ENCODE peak calls at places on chromosomes 2 and 18, in six cellular contexts. One of them, this sample, is unnamed.

GRCh38 chr2:241191101-241191500 is 2.6 kb downstream of the ANO7 start:
- DNase-seq in GM12891: no peak
- DNase-seq in stomach: peak; percentile 43
- DNase-seq in breast epithelium: no peak
- DNase-seq in Panc1: no peak
- DNase-seq in HL-60: no peak
- DNase-seq in this sample: peak; percentile 30

GRCh38 chr2:217160978-217161973 is 301.4 kb upstream of the TNP1 start:
- DNase-seq in GM12891: no peak
- DNase-seq in stomach: no peak
- DNase-seq in breast epithelium: no peak
- DNase-seq in Panc1: no peak
- DNase-seq in HL-60: no peak
- DNase-seq in this sample: no peak

GRCh38 chr2:70659551-70659950 is 105.9 kb upstream of the TGFA start:
- DNase-seq in GM12891: no peak
- DNase-seq in stomach: no peak
- DNase-seq in breast epithelium: no peak
- DNase-seq in Panc1: no peak
- DNase-seq in HL-60: no peak
- DNase-seq in this sample: no peak

GRCh38 chr2:207165121-207166038 is at the start of gene KLF7:
- DNase-seq in GM12891: peak; percentile 6
- DNase-seq in stomach: peak; percentile 54
- DNase-seq in breast epithelium: peak; percentile 44
- DNase-seq in Panc1: no peak
- DNase-seq in HL-60: no peak
- DNase-seq in this sample: peak; percentile 7

GRCh38 chr2:55862269-55862668 is 61.3 kb downstream of the EFEMP1 start:
- DNase-seq in GM12891: no peak
- DNase-seq in stomach: no peak
- DNase-seq in breast epithelium: no peak
- DNase-seq in Panc1: no peak
- DNase-seq in HL-60: no peak
- DNase-seq in this sample: no peak

GRCh38 chr18:50687491-50687890 is 127.6 kb downstream of the MAPK4 start:
- DNase-seq in GM12891: no peak
- DNase-seq in stomach: no peak
- DNase-seq in breast epithelium: no peak
- DNase-seq in Panc1: no peak
- DNase-seq in HL-60: no peak
- DNase-seq in this sample: no peak

GRCh38 chr2:218270721-218271486 is 585 bp downstream of the PNKD start:
- DNase-seq in GM12891: no peak
- DNase-seq in stomach: no peak
- DNase-seq in breast epithelium: no peak
- DNase-seq in Panc1: no peak
- DNase-seq in HL-60: no peak
- DNase-seq in this sample: no peak

GRCh38 chr2:112582314-112582746 is 2.1 kb upstream of the CHCHD5 start:
- DNase-seq in GM12891: no peak
- DNase-seq in stomach: no peak
- DNase-seq in breast epithelium: no peak
- DNase-seq in Panc1: peak; percentile 41
- DNase-seq in HL-60: peak; percentile 32
- DNase-seq in this sample: peak; percentile 29

GRCh38 chr2:231212329-231212845 is 14.0 kb downstream of the ARMC9 start:
- DNase-seq in GM12891: no peak
- DNase-seq in stomach: no peak
- DNase-seq in breast epithelium: no peak
- DNase-seq in Panc1: no peak
- DNase-seq in HL-60: no peak
- DNase-seq in this sample: no peak

GRCh38 chr18:48475635-48476549 is 62.9 kb upstream of the CTIF start:
- DNase-seq in GM12891: no peak
- DNase-seq in stomach: peak; percentile 53
- DNase-seq in breast epithelium: no peak
- DNase-seq in Panc1: peak; percentile 64
- DNase-seq in HL-60: peak; percentile 25
- DNase-seq in this sample: peak; percentile 53

GRCh38 chr18:79855147-79855910 is 57.6 kb downstream of the KCNG2 start:
- DNase-seq in GM12891: peak; percentile 63
- DNase-seq in stomach: no peak
- DNase-seq in breast epithelium: no peak
- DNase-seq in Panc1: no peak
- DNase-seq in HL-60: no peak
- DNase-seq in this sample: no peak

GRCh38 chr18:61612517-61612916 is 279.3 kb downstream of the CDH20 start:
- DNase-seq in GM12891: no peak
- DNase-seq in stomach: no peak
- DNase-seq in breast epithelium: no peak
- DNase-seq in Panc1: no peak
- DNase-seq in HL-60: no peak
- DNase-seq in this sample: no peak

GRCh38 chr18:29184654-29185053 is 1007.7 kb upstream of the CDH2 start:
- DNase-seq in GM12891: no peak
- DNase-seq in stomach: no peak
- DNase-seq in breast epithelium: no peak
- DNase-seq in Panc1: no peak
- DNase-seq in HL-60: no peak
- DNase-seq in this sample: no peak

GRCh38 chr2:128108166-128108565 is 17.2 kb downstream of the UGGT1 start:
- DNase-seq in GM12891: no peak
- DNase-seq in stomach: no peak
- DNase-seq in breast epithelium: no peak
- DNase-seq in Panc1: no peak
- DNase-seq in HL-60: no peak
- DNase-seq in this sample: no peak

GRCh38 chr2:118835739-118836410 is 11.6 kb downstream of the EN1 start:
- DNase-seq in GM12891: no peak
- DNase-seq in stomach: peak; percentile 48
- DNase-seq in breast epithelium: no peak
- DNase-seq in Panc1: no peak
- DNase-seq in HL-60: no peak
- DNase-seq in this sample: no peak

GRCh38 chr2:9251154-9252001 is 44.8 kb downstream of the ASAP2 start:
- DNase-seq in GM12891: no peak
- DNase-seq in stomach: peak; percentile 40
- DNase-seq in breast epithelium: peak; percentile 63
- DNase-seq in Panc1: no peak
- DNase-seq in HL-60: no peak
- DNase-seq in this sample: no peak

GRCh38 chr18:54357082-54357659 is 487 bp downstream of the STARD6 start:
- DNase-seq in GM12891: no peak
- DNase-seq in stomach: no peak
- DNase-seq in breast epithelium: no peak
- DNase-seq in Panc1: no peak
- DNase-seq in HL-60: no peak
- DNase-seq in this sample: no peak

GRCh38 chr18:22169011-22169888 is at the start of gene GATA6:
- DNase-seq in GM12891: peak; percentile 63
- DNase-seq in stomach: peak; percentile 95
- DNase-seq in breast epithelium: peak; percentile 55
- DNase-seq in Panc1: peak; percentile 27
- DNase-seq in HL-60: peak; percentile 39
- DNase-seq in this sample: peak; percentile 77

GRCh38 chr18:57441395-57441794 is 6.2 kb downstream of the ONECUT2 start:
- DNase-seq in GM12891: no peak
- DNase-seq in stomach: no peak
- DNase-seq in breast epithelium: no peak
- DNase-seq in Panc1: no peak
- DNase-seq in HL-60: no peak
- DNase-seq in this sample: no peak

GRCh38 chr2:62014102-62014501 is 108.6 kb downstream of the COMMD1 start:
- DNase-seq in GM12891: no peak
- DNase-seq in stomach: peak; percentile 78
- DNase-seq in breast epithelium: peak; percentile 84
- DNase-seq in Panc1: no peak
- DNase-seq in HL-60: no peak
- DNase-seq in this sample: no peak

GRCh38 chr2:226307440-226308365 is 491.9 kb downstream of the IRS1 start:
- DNase-seq in GM12891: no peak
- DNase-seq in stomach: no peak
- DNase-seq in breast epithelium: no peak
- DNase-seq in Panc1: no peak
- DNase-seq in HL-60: no peak
- DNase-seq in this sample: no peak

GRCh38 chr2:160298960-160299359 is 98.9 kb upstream of the ITGB6 start:
- DNase-seq in GM12891: no peak
- DNase-seq in stomach: no peak
- DNase-seq in breast epithelium: no peak
- DNase-seq in Panc1: no peak
- DNase-seq in HL-60: no peak
- DNase-seq in this sample: no peak

GRCh38 chr2:226031078-226031937 is 631.8 kb downstream of the NYAP2 start:
- DNase-seq in GM12891: no peak
- DNase-seq in stomach: peak; percentile 31
- DNase-seq in breast epithelium: peak; percentile 37
- DNase-seq in Panc1: peak; percentile 51
- DNase-seq in HL-60: peak; percentile 38
- DNase-seq in this sample: no peak

GRCh38 chr2:80499095-80499494 is 194.5 kb upstream of the LRRTM1 start:
- DNase-seq in GM12891: no peak
- DNase-seq in stomach: peak; percentile 36
- DNase-seq in breast epithelium: no peak
- DNase-seq in Panc1: no peak
- DNase-seq in HL-60: no peak
- DNase-seq in this sample: no peak

GRCh38 chr2:240300261-240300821 is 135.1 kb upstream of the GPC1 start:
- DNase-seq in GM12891: peak; percentile 1
- DNase-seq in stomach: peak; percentile 17
- DNase-seq in breast epithelium: no peak
- DNase-seq in Panc1: no peak
- DNase-seq in HL-60: no peak
- DNase-seq in this sample: no peak

GRCh38 chr2:13103778-13104493 is 387.2 kb downstream of the TRIB2 start:
- DNase-seq in GM12891: no peak
- DNase-seq in stomach: no peak
- DNase-seq in breast epithelium: no peak
- DNase-seq in Panc1: no peak
- DNase-seq in HL-60: no peak
- DNase-seq in this sample: no peak

GRCh38 chr2:70645733-70646420 is 92.3 kb upstream of the TGFA start:
- DNase-seq in GM12891: no peak
- DNase-seq in stomach: no peak
- DNase-seq in breast epithelium: no peak
- DNase-seq in Panc1: no peak
- DNase-seq in HL-60: peak; percentile 5
- DNase-seq in this sample: no peak

GRCh38 chr2:69132960-69133590 is 120.1 kb downstream of the ANTXR1 start:
- DNase-seq in GM12891: no peak
- DNase-seq in stomach: no peak
- DNase-seq in breast epithelium: no peak
- DNase-seq in Panc1: no peak
- DNase-seq in HL-60: no peak
- DNase-seq in this sample: no peak

GRCh38 chr2:136021976-136022375 is 36.5 kb upstream of the DARS1 start:
- DNase-seq in GM12891: no peak
- DNase-seq in stomach: no peak
- DNase-seq in breast epithelium: no peak
- DNase-seq in Panc1: no peak
- DNase-seq in HL-60: no peak
- DNase-seq in this sample: no peak
- TF ChIP-seq POLR2AphosphoS5 in GM12891: no peak
- TF ChIP-seq POLR2AphosphoS5 in stomach: no peak
- TF ChIP-seq POLR2AphosphoS5 in breast epithelium: no peak
- TF ChIP-seq POLR2AphosphoS5 in Panc1: no peak
- TF ChIP-seq POLR2AphosphoS5 in HL-60: no peak
- TF ChIP-seq POLR2AphosphoS5 in this sample: no peak

GRCh38 chr18:24138884-24139616 is at the start of gene CABYR:
- DNase-seq in GM12891: peak; percentile 53
- DNase-seq in stomach: peak; percentile 65
- DNase-seq in breast epithelium: peak; percentile 67
- DNase-seq in Panc1: no peak
- DNase-seq in HL-60: no peak
- DNase-seq in this sample: no peak
- TF ChIP-seq POLR2AphosphoS5 in GM12891: peak; percentile 64
- TF ChIP-seq POLR2AphosphoS5 in stomach: peak; percentile 72
- TF ChIP-seq POLR2AphosphoS5 in breast epithelium: no peak
- TF ChIP-seq POLR2AphosphoS5 in Panc1: peak; percentile 99
- TF ChIP-seq POLR2AphosphoS5 in HL-60: no peak
- TF ChIP-seq POLR2AphosphoS5 in this sample: no peak

DNA sequence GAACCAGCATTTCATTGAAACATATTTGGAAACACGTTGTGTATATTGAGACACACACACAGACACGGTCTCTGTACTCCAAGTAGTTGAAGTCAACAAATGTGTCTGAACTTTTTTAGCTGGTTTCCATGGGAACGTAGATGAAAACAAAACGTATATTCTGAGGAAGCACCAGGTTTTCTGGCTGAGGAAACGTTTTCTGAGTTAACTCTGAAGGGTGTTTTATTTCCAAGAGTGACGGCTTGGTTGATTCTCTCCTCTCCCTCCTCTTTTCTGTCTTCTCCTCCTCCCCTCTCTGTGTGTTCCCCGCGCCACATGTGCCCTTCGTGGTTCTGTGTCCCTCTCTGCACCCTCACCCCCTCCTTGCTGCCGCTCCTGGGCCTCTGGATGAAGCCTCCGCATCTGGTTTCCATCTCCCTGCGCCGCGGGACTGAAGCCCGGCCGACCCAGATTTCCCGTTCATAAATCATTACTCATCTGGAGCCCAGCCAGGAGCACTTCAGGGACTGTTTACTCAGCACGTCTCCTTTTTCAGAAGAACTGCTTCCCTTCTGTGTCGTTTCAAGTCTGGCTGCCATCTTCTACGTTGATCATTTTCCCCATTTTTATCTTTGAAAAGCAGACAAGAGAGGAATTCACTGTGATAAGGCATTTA is 122.7 kb downstream of the COL6A3 start:
- DNase-seq in GM12891: no peak
- DNase-seq in stomach: peak; percentile 88
- DNase-seq in breast epithelium: peak; percentile 82
- DNase-seq in Panc1: peak; percentile 81
- DNase-seq in HL-60: no peak
- DNase-seq in this sample: no peak
- TF ChIP-seq POLR2AphosphoS5 in GM12891: no peak
- TF ChIP-seq POLR2AphosphoS5 in stomach: peak; percentile 96
- TF ChIP-seq POLR2AphosphoS5 in breast epithelium: peak; percentile 98
- TF ChIP-seq POLR2AphosphoS5 in Panc1: peak; percentile 73
- TF ChIP-seq POLR2AphosphoS5 in HL-60: no peak
- TF ChIP-seq POLR2AphosphoS5 in this sample: no peak

DNA sequence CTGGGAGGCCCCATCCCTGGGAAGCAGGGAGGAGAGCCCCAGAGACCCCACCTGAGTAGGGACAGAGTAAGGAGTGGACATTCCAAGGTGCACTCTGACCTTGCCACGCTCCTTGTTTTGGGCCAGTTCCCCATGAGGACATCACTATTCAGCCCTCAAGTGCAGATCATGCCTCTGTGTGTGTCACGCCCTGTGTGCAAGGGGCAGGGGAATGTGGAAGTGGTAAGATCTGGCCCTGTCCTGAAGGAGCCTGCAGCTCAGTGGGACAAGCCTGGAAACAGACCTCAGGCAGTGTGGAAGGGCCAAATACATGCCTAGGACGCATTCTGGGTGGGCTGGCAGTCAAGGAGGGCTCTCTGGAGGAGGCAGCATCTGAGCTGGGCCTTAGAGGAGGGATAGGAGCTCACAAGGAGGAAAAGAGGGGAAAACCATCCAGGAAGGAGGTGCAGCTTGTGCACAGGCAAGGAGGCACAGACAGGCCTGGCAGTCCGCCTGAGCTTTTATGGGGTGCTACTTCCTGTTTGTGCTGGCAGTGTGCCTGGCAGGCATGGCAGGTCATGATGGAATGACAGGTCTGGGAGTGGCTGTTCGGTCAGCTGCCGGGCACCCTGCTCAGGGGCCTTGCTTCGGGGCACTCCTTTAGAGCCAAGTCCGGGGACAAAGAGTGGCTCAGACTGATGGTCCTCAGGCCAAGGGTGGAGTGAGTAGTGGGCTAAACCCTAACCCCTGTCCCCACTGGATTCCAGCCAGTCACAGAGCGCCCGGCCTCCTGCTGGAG is 3.3 kb downstream of the KLHL30 start:
- DNase-seq in GM12891: no peak
- DNase-seq in stomach: peak; percentile 87
- DNase-seq in breast epithelium: peak; percentile 23
- DNase-seq in Panc1: peak; percentile 47
- DNase-seq in HL-60: peak; percentile 67
- DNase-seq in this sample: no peak
- TF ChIP-seq POLR2AphosphoS5 in GM12891: no peak
- TF ChIP-seq POLR2AphosphoS5 in stomach: peak; percentile 75
- TF ChIP-seq POLR2AphosphoS5 in breast epithelium: no peak
- TF ChIP-seq POLR2AphosphoS5 in Panc1: peak; percentile 57
- TF ChIP-seq POLR2AphosphoS5 in HL-60: peak; percentile 44
- TF ChIP-seq POLR2AphosphoS5 in this sample: no peak

This sample was measured in K562.